ENCODE peak calls at places on chromosome 19, in seven cellular contexts. D is heart right ventricle, L is fibroblast of lung, G is GM23248, V is tibial nerve, Y is cardiac fibroblast, C is skeletal muscle cell. A is an unnamed sample.
A peak's percentile ranks its signal among the peaks of the same experiment; 100 is the strongest.

GRCh38 chr19:459724-460511 is 915 bp downstream of the SHC2 start:
- DNase-seq in D (peak; percentile 70), L (peak; percentile 28), G (peak; percentile 36), V (peak; percentile 31), Y (peak; percentile 15), C (no peak), A (no peak)

GRCh38 chr19:51129716-51130115 is 5.0 kb downstream of the SIGLEC9 start:
- DNase-seq in D (no peak), L (no peak), G (no peak), V (no peak), Y (no peak), C (no peak), A (no peak)

GRCh38 chr19:6103217-6103644 is 7.1 kb downstream of the RFX2 start:
- DNase-seq in D (peak; percentile 78), L (peak; percentile 84), G (peak; percentile 96), V (peak; percentile 69), Y (peak; percentile 92), C (peak; percentile 58), A (peak; percentile 56)

GRCh38 chr19:18223860-18224524 is 2.2 kb downstream of the PDE4C start:
- DNase-seq in D (peak; percentile 51), L (no peak), G (no peak), V (no peak), Y (no peak), C (no peak), A (no peak)

GRCh38 chr19:4557186-4557970 is 2.1 kb downstream of the SEMA6B start:
- DNase-seq in D (no peak), L (no peak), G (no peak), V (no peak), Y (no peak), C (no peak), A (no peak)

GRCh38 chr19:52945652-52946321 is 16.9 kb downstream of the ZNF816 start:
- DNase-seq in D (no peak), L (no peak), G (no peak), V (no peak), Y (no peak), C (no peak), A (no peak)

GRCh38 chr19:32626969-32627368 is 46.0 kb downstream of the PDCD5 start:
- DNase-seq in D (no peak), L (no peak), G (no peak), V (no peak), Y (no peak), C (no peak), A (no peak)

GRCh38 chr19:29551774-29552173 is 26.0 kb downstream of the VSTM2B start:
- DNase-seq in D (no peak), L (no peak), G (no peak), V (no peak), Y (no peak), C (no peak), A (no peak)

GRCh38 chr19:40252395-40252794 is 25.9 kb upstream of the CCNP start:
- DNase-seq in D (no peak), L (no peak), G (no peak), V (no peak), Y (no peak), C (no peak), A (no peak)

GRCh38 chr19:6720369-6721112 is at the start of gene C3:
- DNase-seq in D (peak; percentile 51), L (peak; percentile 36), G (peak; percentile 92), V (peak; percentile 83), Y (peak; percentile 97), C (no peak), A (no peak)

GRCh38 chr19:40733149-40733548 is 16.2 kb downstream of the ITPKC start:
- DNase-seq in D (no peak), L (no peak), G (no peak), V (no peak), Y (no peak), C (no peak), A (no peak)

GRCh38 chr19:33440241-33440640 is 66.7 kb downstream of the CEBPG start:
- DNase-seq in D (no peak), L (no peak), G (no peak), V (no peak), Y (no peak), C (no peak), A (no peak)

GRCh38 chr19:20840371-20840770 is 64.3 kb downstream of the ZNF66 start:
- DNase-seq in D (no peak), L (no peak), G (no peak), V (no peak), Y (no peak), C (no peak), A (no peak)

GRCh38 chr19:18063463-18063862 is 23.3 kb downstream of the IL12RB1 start:
- DNase-seq in D (no peak), L (no peak), G (no peak), V (no peak), Y (peak; percentile 32), C (no peak), A (no peak)

GRCh38 chr19:18795540-18795939 is 4.4 kb upstream of the COMP start:
- DNase-seq in D (no peak), L (no peak), G (peak; percentile 84), V (no peak), Y (no peak), C (no peak), A (no peak)

GRCh38 chr19:34574704-34575103 is 93.1 kb downstream of the WTIP start:
- DNase-seq in D (no peak), L (no peak), G (no peak), V (no peak), Y (no peak), C (no peak), A (no peak)

GRCh38 chr19:38842439-38843174 is 7.2 kb downstream of the HNRNPL start:
- DNase-seq in D (no peak), L (no peak), G (no peak), V (no peak), Y (no peak), C (no peak), A (no peak)

GRCh38 chr19:16403151-16403977 is 68.4 kb downstream of the EPS15L1 start:
- DNase-seq in D (no peak), L (peak; percentile 27), G (no peak), V (peak; percentile 81), Y (no peak), C (no peak), A (no peak)

GRCh38 chr19:4337906-4338440 is 654 bp downstream of the STAP2 start:
- DNase-seq in D (no peak), L (no peak), G (peak; percentile 32), V (no peak), Y (peak; percentile 33), C (no peak), A (no peak)

GRCh38 chr19:49681830-49682229 is 4.8 kb downstream of the PRMT1 start:
- DNase-seq in D (no peak), L (no peak), G (no peak), V (no peak), Y (no peak), C (no peak), A (no peak)

GRCh38 chr19:49679832-49680472 is 2.9 kb downstream of the PRMT1 start:
- DNase-seq in D (no peak), L (no peak), G (no peak), V (no peak), Y (no peak), C (no peak), A (no peak)

GRCh38 chr19:49678970-49679831 is 2.1 kb downstream of the PRMT1 start:
- DNase-seq in D (no peak), L (no peak), G (peak; percentile 24), V (no peak), Y (no peak), C (no peak), A (no peak)

GRCh38 chr19:49682274-49682673 is 5.2 kb downstream of the PRMT1 start:
- DNase-seq in D (no peak), L (no peak), G (peak; percentile 65), V (no peak), Y (peak; percentile 28), C (no peak), A (no peak)

GRCh38 chr19:49680473-49681351 is 3.6 kb downstream of the PRMT1 start:
- DNase-seq in D (peak; percentile 89), L (peak; percentile 83), G (peak; percentile 83), V (peak; percentile 86), Y (peak; percentile 89), C (peak; percentile 36), A (peak; percentile 71)
- H3K4me3 ChIP-seq in D (peak overlapping the region; percentile 23), L (no peak overlapping the region), G (peak overlapping the region; percentile 40), V (no peak overlapping the region), Y (no peak overlapping the region), C (peak overlapping the region; percentile 20), A (peak overlapping the region; percentile 39)

DNA sequence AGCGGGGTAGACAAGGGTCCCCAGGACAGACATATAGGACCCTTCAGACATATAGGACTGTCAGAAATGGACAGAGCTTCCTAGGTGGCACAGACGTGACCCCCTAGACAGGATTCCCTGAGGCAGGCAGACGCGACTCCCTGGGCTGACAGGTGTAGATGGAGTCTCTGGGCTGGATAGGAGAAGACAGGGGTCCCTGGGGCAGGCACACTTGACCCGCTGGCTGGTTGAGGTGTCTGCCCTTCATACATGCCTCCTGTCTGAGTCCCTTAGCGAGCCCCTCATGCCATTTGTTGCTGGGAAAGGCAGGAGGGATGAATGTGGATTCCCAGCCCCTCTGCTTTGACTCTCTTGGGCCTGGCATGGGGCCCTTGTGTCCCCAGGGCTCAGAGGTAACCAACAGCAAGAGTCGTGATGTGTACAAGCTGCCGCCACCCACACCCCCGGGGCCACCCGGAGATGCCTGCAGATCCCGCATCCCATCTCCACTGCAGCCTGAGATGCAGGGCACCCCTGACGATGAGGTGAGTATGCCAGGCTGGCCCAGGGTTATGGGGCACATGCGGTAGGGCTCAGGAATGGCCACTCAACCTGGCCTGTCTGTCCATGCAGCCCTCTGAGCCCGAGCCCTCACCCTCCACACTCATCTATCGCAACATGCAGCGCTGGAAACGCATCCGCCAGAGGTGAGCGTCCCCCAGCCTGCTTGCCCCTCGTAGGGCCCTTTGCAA is 3.0 kb downstream of the HSPB6 start:
- DNase-seq in D (no peak), L (peak; percentile 34), G (no peak), V (no peak), Y (no peak), C (no peak), A (no peak)
- H3K4me3 ChIP-seq in D (no peak overlapping the region), L (no peak overlapping the region), G (no peak overlapping the region), V (no peak overlapping the region), Y (no peak overlapping the region), C (no peak overlapping the region), A (no peak overlapping the region)

DNA sequence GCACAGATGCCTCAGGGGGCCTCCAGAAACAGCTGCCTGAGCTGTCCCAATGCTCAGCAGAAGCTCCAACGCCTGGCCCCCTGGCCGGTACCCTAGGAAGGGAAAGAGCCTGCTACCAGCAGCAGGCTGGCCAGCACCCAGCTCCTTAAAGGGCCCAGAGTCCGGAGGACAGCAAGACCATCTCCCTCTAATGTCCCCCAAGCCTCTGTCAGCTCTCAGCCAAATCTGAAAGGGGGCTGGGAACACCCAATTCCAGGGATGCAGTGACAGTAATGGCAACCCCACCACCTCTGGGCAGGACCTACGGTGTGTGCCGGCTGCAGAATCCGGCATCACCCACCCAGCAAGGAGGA is 4.2 kb downstream of the PPP6R1 start:
- DNase-seq in D (no peak), L (no peak), G (no peak), V (no peak), Y (no peak), C (no peak), A (no peak)
- H3K4me3 ChIP-seq in D (peak overlapping the region; percentile 31), L (no peak overlapping the region), G (no peak overlapping the region), V (peak overlapping the region; percentile 4), Y (no peak overlapping the region), C (no peak overlapping the region), A (no peak overlapping the region)

GRCh38 chr19:46030861-46031550 is 8.2 kb upstream of the PGLYRP1 start:
- DNase-seq in D (no peak), L (no peak), G (no peak), V (no peak), Y (no peak), C (no peak), A (no peak)
- H3K4me3 ChIP-seq in D (no peak overlapping the region), L (no peak overlapping the region), G (no peak overlapping the region), V (no peak overlapping the region), Y (no peak overlapping the region), C (no peak overlapping the region), A (no peak overlapping the region)

A was measured in AG04450.